ENCODE peak calls at places on chromosomes 5 and 9, in four cellular contexts. One of them, this sample, is unnamed.

GRCh38 chr5:103901885-103902284 is 339.3 kb upstream of the NUDT12 start:
- DNase-seq in GM12878: no peak
- DNase-seq in K562: no peak
- DNase-seq in H1: no peak
- DNase-seq in this sample: no peak

GRCh38 chr9:70578720-70579119 is 164.3 kb upstream of the KLF9 start:
- DNase-seq in GM12878: no peak
- DNase-seq in K562: no peak
- DNase-seq in H1: no peak
- DNase-seq in this sample: no peak

GRCh38 chr5:63341442-63341841 is 620.8 kb downstream of the HTR1A start:
- DNase-seq in GM12878: no peak
- DNase-seq in K562: no peak
- DNase-seq in H1: no peak
- DNase-seq in this sample: no peak

GRCh38 chr5:122093861-122094650 is 16.0 kb upstream of the LOX start:
- DNase-seq in GM12878: no peak
- DNase-seq in K562: no peak
- DNase-seq in H1: no peak
- DNase-seq in this sample: no peak

GRCh38 chr5:89346573-89346972 is 463.6 kb upstream of the MEF2C start:
- DNase-seq in GM12878: no peak
- DNase-seq in K562: no peak
- DNase-seq in H1: no peak
- DNase-seq in this sample: no peak

GRCh38 chr5:158807947-158808346 is 291.8 kb downstream of the EBF1 start:
- DNase-seq in GM12878: no peak
- DNase-seq in K562: no peak
- DNase-seq in H1: no peak
- DNase-seq in this sample: no peak

GRCh38 chr5:174159327-174160247 is 114.1 kb downstream of the NSG2 start:
- DNase-seq in GM12878: no peak
- DNase-seq in K562: no peak
- DNase-seq in H1: no peak
- DNase-seq in this sample: peak; percentile 91

GRCh38 chr5:73998496-73998895 is 372.5 kb downstream of the ARHGEF28 start:
- DNase-seq in GM12878: no peak
- DNase-seq in K562: no peak
- DNase-seq in H1: no peak
- DNase-seq in this sample: no peak

GRCh38 chr9:94843089-94843488 is 116.6 kb downstream of the AOPEP start:
- DNase-seq in GM12878: no peak
- DNase-seq in K562: no peak
- DNase-seq in H1: peak; percentile 31
- DNase-seq in this sample: no peak

GRCh38 chr5:10077721-10078551 is 171.8 kb downstream of the ATPSCKMT start:
- DNase-seq in GM12878: no peak
- DNase-seq in K562: no peak
- DNase-seq in H1: no peak
- DNase-seq in this sample: no peak

GRCh38 chr9:17018001-17018491 is 116.8 kb upstream of the CNTLN start:
- DNase-seq in GM12878: no peak
- DNase-seq in K562: no peak
- DNase-seq in H1: no peak
- DNase-seq in this sample: no peak

GRCh38 chr5:89053547-89053946 is 170.6 kb upstream of the MEF2C start:
- DNase-seq in GM12878: no peak
- DNase-seq in K562: no peak
- DNase-seq in H1: no peak
- DNase-seq in this sample: no peak

GRCh38 chr5:9025942-9026341 is 519.9 kb downstream of the SEMA5A start:
- DNase-seq in GM12878: no peak
- DNase-seq in K562: no peak
- DNase-seq in H1: no peak
- DNase-seq in this sample: no peak

GRCh38 chr5:15715966-15716365 is 216.0 kb downstream of the FBXL7 start:
- DNase-seq in GM12878: no peak
- DNase-seq in K562: no peak
- DNase-seq in H1: no peak
- DNase-seq in this sample: no peak

GRCh38 chr9:27990524-27990923 is 417.2 kb upstream of the C9orf72 start:
- DNase-seq in GM12878: peak; percentile 4
- DNase-seq in K562: no peak
- DNase-seq in H1: no peak
- DNase-seq in this sample: no peak

GRCh38 chr5:79236970-79237734 is 1.2 kb downstream of the JMY start:
- DNase-seq in GM12878: no peak
- DNase-seq in K562: peak; percentile 52
- DNase-seq in H1: peak; percentile 77
- DNase-seq in this sample: no peak

GRCh38 chr5:148912714-148913398 is 86.4 kb downstream of the ADRB2 start:
- DNase-seq in GM12878: no peak
- DNase-seq in K562: no peak
- DNase-seq in H1: peak; percentile 53
- DNase-seq in this sample: peak; percentile 54

GRCh38 chr5:57482671-57483106 is at the start of gene ACTBL2:
- DNase-seq in GM12878: no peak
- DNase-seq in K562: no peak
- DNase-seq in H1: no peak
- DNase-seq in this sample: no peak

GRCh38 chr5:140328036-140328764 is 18.2 kb downstream of the HBEGF start:
- DNase-seq in GM12878: no peak
- DNase-seq in K562: no peak
- DNase-seq in H1: no peak
- DNase-seq in this sample: no peak

GRCh38 chr9:35907732-35908483 is 1.4 kb upstream of the SPAAR start:
- DNase-seq in GM12878: no peak
- DNase-seq in K562: no peak
- DNase-seq in H1: peak; percentile 57
- DNase-seq in this sample: peak; percentile 32

GRCh38 chr9:115924669-115924987 is 229.0 kb upstream of the PAPPA start:
- DNase-seq in GM12878: no peak
- DNase-seq in K562: no peak
- DNase-seq in H1: no peak
- DNase-seq in this sample: no peak

GRCh38 chr5:112417931-112418358 is 1.1 kb downstream of the EPB41L4A start:
- DNase-seq in GM12878: peak; percentile 11
- DNase-seq in K562: no peak
- DNase-seq in H1: no peak
- DNase-seq in this sample: no peak

GRCh38 chr9:113992276-113992951 is 85.7 kb downstream of the AMBP start:
- DNase-seq in GM12878: no peak
- DNase-seq in K562: no peak
- DNase-seq in H1: no peak
- DNase-seq in this sample: no peak

GRCh38 chr5:66223637-66224036 is 79.5 kb downstream of the SREK1 start:
- DNase-seq in GM12878: no peak
- DNase-seq in K562: peak; percentile 46
- DNase-seq in H1: no peak
- DNase-seq in this sample: peak; percentile 21

GRCh38 chr9:133589454-133590227 is 19.5 kb downstream of the FAM163B start:
- DNase-seq in GM12878: no peak
- DNase-seq in K562: no peak
- DNase-seq in H1: peak; percentile 95
- DNase-seq in this sample: peak; percentile 40

GRCh38 chr9:16664211-16664610 is 206.3 kb downstream of the BNC2 start:
- DNase-seq in GM12878: no peak
- DNase-seq in K562: no peak
- DNase-seq in H1: no peak
- DNase-seq in this sample: no peak

GRCh38 chr9:112271466-112272098 is 61.8 kb downstream of the PTBP3 start:
- DNase-seq in GM12878: no peak
- DNase-seq in K562: no peak
- DNase-seq in H1: no peak
- DNase-seq in this sample: no peak

GRCh38 chr9:23851024-23851629 is 25.1 kb upstream of the ELAVL2 start:
- DNase-seq in GM12878: no peak
- DNase-seq in K562: no peak
- DNase-seq in H1: peak; percentile 77
- DNase-seq in this sample: no peak

GRCh38 chr9:133973791-133974630 is 18.1 kb downstream of the VAV2 start:
- DNase-seq in GM12878: no peak
- DNase-seq in K562: no peak
- DNase-seq in H1: no peak
- DNase-seq in this sample: no peak

GRCh38 chr5:6543830-6544560 is 88.8 kb downstream of the NSUN2 start:
- DNase-seq in GM12878: no peak
- DNase-seq in K562: no peak
- DNase-seq in H1: no peak
- DNase-seq in this sample: no peak

GRCh38 chr5:115551415-115551814 is 6.8 kb upstream of the FEM1C start:
- DNase-seq in GM12878: no peak
- DNase-seq in K562: peak; percentile 47
- DNase-seq in H1: no peak
- DNase-seq in this sample: no peak

GRCh38 chr5:115555084-115555633 is 10.6 kb upstream of the FEM1C start:
- DNase-seq in GM12878: no peak
- DNase-seq in K562: no peak
- DNase-seq in H1: no peak
- DNase-seq in this sample: no peak

GRCh38 chr5:115556276-115556675 is 11.7 kb upstream of the FEM1C start:
- DNase-seq in GM12878: no peak
- DNase-seq in K562: no peak
- DNase-seq in H1: no peak
- DNase-seq in this sample: no peak

GRCh38 chr5:115549154-115549553 is 4.6 kb upstream of the FEM1C start:
- DNase-seq in GM12878: peak; percentile 48
- DNase-seq in K562: peak; percentile 34
- DNase-seq in H1: peak; percentile 57
- DNase-seq in this sample: peak; percentile 22

GRCh38 chr5:115553082-115553481 is 8.5 kb upstream of the FEM1C start:
- DNase-seq in GM12878: no peak
- DNase-seq in K562: no peak
- DNase-seq in H1: no peak
- DNase-seq in this sample: no peak
- TF ChIP-seq EGR1 in GM12878: no peak
- TF ChIP-seq EGR1 in K562: no peak
- TF ChIP-seq EGR1 in H1: no peak
- TF ChIP-seq EGR1 in this sample: no peak

GRCh38 chr9:109455391-109455790 is 42.7 kb downstream of the PTPN3 start:
- DNase-seq in GM12878: no peak
- DNase-seq in K562: no peak
- DNase-seq in H1: no peak
- DNase-seq in this sample: no peak

GRCh38 chr9:109455861-109456260 is 42.2 kb downstream of the PTPN3 start:
- DNase-seq in GM12878: no peak
- DNase-seq in K562: no peak
- DNase-seq in H1: peak; percentile 54
- DNase-seq in this sample: no peak

GRCh38 chr9:109454041-109454440 is 44.1 kb downstream of the PTPN3 start:
- DNase-seq in GM12878: no peak
- DNase-seq in K562: no peak
- DNase-seq in H1: no peak
- DNase-seq in this sample: no peak

GRCh38 chr9:109453210-109453842 is 44.8 kb downstream of the PTPN3 start:
- DNase-seq in GM12878: no peak
- DNase-seq in K562: no peak
- DNase-seq in H1: no peak
- DNase-seq in this sample: no peak

GRCh38 chr9:109454601-109455155 is 43.4 kb downstream of the PTPN3 start:
- DNase-seq in GM12878: no peak
- DNase-seq in K562: no peak
- DNase-seq in H1: no peak
- DNase-seq in this sample: no peak
- TF ChIP-seq ATF3 in GM12878: no peak
- TF ChIP-seq ATF3 in K562: no peak
- TF ChIP-seq ATF3 in H1: no peak
- TF ChIP-seq ATF3 in this sample: no peak

GRCh38 chr9:125106285-125106893 is 36.9 kb downstream of the SCAI start:
- DNase-seq in GM12878: no peak
- DNase-seq in K562: no peak
- DNase-seq in H1: no peak
- DNase-seq in this sample: no peak
- TF ChIP-seq EGR1 in GM12878: no peak
- TF ChIP-seq EGR1 in K562: no peak
- TF ChIP-seq EGR1 in H1: no peak
- TF ChIP-seq EGR1 in this sample: no peak

DNA sequence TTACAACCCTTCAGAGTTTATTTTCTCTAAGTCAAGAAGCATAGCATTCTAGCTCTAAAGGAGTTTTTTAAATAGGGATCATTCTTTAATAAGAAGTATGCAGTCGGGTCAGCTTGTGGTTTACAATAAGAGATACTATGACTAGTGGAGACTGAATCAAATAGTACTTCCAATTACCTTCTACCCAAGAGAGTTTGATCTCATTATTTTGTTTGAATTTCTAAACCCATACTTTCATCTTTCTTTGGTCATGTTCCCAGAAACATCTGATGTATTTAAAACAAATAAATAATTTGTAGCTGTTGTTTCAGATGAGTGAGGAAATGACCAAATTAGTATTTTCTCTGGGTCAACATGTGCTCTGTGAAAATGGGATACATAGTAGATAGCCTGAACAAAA is 160.2 kb upstream of the CDH6 start:
- DNase-seq in GM12878: no peak
- DNase-seq in K562: no peak
- DNase-seq in H1: no peak
- DNase-seq in this sample: no peak
- TF ChIP-seq ATF3 in GM12878: no peak
- TF ChIP-seq ATF3 in K562: no peak
- TF ChIP-seq ATF3 in H1: no peak
- TF ChIP-seq ATF3 in this sample: no peak

GRCh38 chr5:163915481-163915961 is 410.1 kb downstream of the MAT2B start:
- DNase-seq in GM12878: peak; percentile 62
- DNase-seq in K562: no peak
- DNase-seq in H1: no peak
- DNase-seq in this sample: no peak
- TF ChIP-seq EGR1 in GM12878: no peak
- TF ChIP-seq EGR1 in K562: no peak
- TF ChIP-seq EGR1 in H1: no peak
- TF ChIP-seq EGR1 in this sample: no peak

GRCh38 chr5:179766726-179767455 is 26.9 kb upstream of the LTC4S start:
- DNase-seq in GM12878: no peak
- DNase-seq in K562: no peak
- DNase-seq in H1: no peak
- DNase-seq in this sample: no peak
- TF ChIP-seq ATF3 in GM12878: no peak
- TF ChIP-seq ATF3 in K562: no peak
- TF ChIP-seq ATF3 in H1: no peak
- TF ChIP-seq ATF3 in this sample: no peak

GRCh38 chr9:129694265-129694664 is 28.8 kb downstream of the PRRX2 start:
- DNase-seq in GM12878: no peak
- DNase-seq in K562: no peak
- DNase-seq in H1: no peak
- DNase-seq in this sample: no peak

GRCh38 chr9:129697956-129698757 is 32.7 kb downstream of the PRRX2 start:
- DNase-seq in GM12878: no peak
- DNase-seq in K562: no peak
- DNase-seq in H1: no peak
- DNase-seq in this sample: no peak

GRCh38 chr9:129696803-129697110 is 31.3 kb downstream of the PRRX2 start:
- DNase-seq in GM12878: no peak
- DNase-seq in K562: no peak
- DNase-seq in H1: no peak
- DNase-seq in this sample: no peak

GRCh38 chr9:129695870-129696269 is 30.4 kb downstream of the PRRX2 start:
- DNase-seq in GM12878: no peak
- DNase-seq in K562: no peak
- DNase-seq in H1: no peak
- DNase-seq in this sample: no peak

GRCh38 chr9:129697111-129697955 is 31.9 kb downstream of the PRRX2 start:
- DNase-seq in GM12878: no peak
- DNase-seq in K562: no peak
- DNase-seq in H1: peak; percentile 80
- DNase-seq in this sample: no peak
- TF ChIP-seq EGR1 in GM12878: no peak
- TF ChIP-seq EGR1 in K562: no peak
- TF ChIP-seq EGR1 in H1: no peak
- TF ChIP-seq EGR1 in this sample: no peak

This sample was measured in HCT116.